ENCODE peak calls at places on chromosomes 5 and 9, in five cellular contexts. One of them, this sample, is unnamed.

GRCh38 chr5:176632777-176633176 is 2.3 kb downstream of the EIF4E1B start:
- DNase-seq in GM12878: no peak
- DNase-seq in A549: no peak
- DNase-seq in prostate gland: no peak
- DNase-seq in HepG2: no peak
- DNase-seq in this sample: no peak

GRCh38 chr5:180636403-180637075 is 12.9 kb downstream of the FLT4 start:
- DNase-seq in GM12878: no peak
- DNase-seq in A549: no peak
- DNase-seq in prostate gland: no peak
- DNase-seq in HepG2: no peak
- DNase-seq in this sample: peak

GRCh38 chr5:5616247-5616895 is 193.9 kb downstream of the ICE1 start:
- DNase-seq in GM12878: no peak
- DNase-seq in A549: no peak
- DNase-seq in prostate gland: no peak
- DNase-seq in HepG2: no peak
- DNase-seq in this sample: no peak

GRCh38 chr5:122401991-122402710 is 90.1 kb downstream of the SNCAIP start:
- DNase-seq in GM12878: no peak
- DNase-seq in A549: no peak
- DNase-seq in prostate gland: no peak
- DNase-seq in HepG2: no peak
- DNase-seq in this sample: no peak

GRCh38 chr5:38016835-38017234 is 177.0 kb upstream of the GDNF start:
- DNase-seq in GM12878: no peak
- DNase-seq in A549: no peak
- DNase-seq in prostate gland: no peak
- DNase-seq in HepG2: no peak
- DNase-seq in this sample: no peak

GRCh38 chr5:87722286-87722685 is 309.6 kb upstream of the CCNH start:
- DNase-seq in GM12878: no peak
- DNase-seq in A549: no peak
- DNase-seq in prostate gland: no peak
- DNase-seq in HepG2: no peak
- DNase-seq in this sample: no peak

GRCh38 chr5:101424530-101425175 is 521.6 kb upstream of the ST8SIA4 start:
- DNase-seq in GM12878: no peak
- DNase-seq in A549: peak
- DNase-seq in prostate gland: no peak
- DNase-seq in HepG2: no peak
- DNase-seq in this sample: peak

GRCh38 chr9:110669439-110669838 is 848 bp downstream of the MUSK start:
- DNase-seq in GM12878: no peak
- DNase-seq in A549: no peak
- DNase-seq in prostate gland: no peak
- DNase-seq in HepG2: no peak
- DNase-seq in this sample: no peak

GRCh38 chr5:43947870-43948269 is 344.9 kb downstream of the NNT start:
- DNase-seq in GM12878: no peak
- DNase-seq in A549: no peak
- DNase-seq in prostate gland: no peak
- DNase-seq in HepG2: no peak
- DNase-seq in this sample: no peak

GRCh38 chr5:140207250-140207954 is 32.4 kb downstream of the CYSTM1 start:
- DNase-seq in GM12878: no peak
- DNase-seq in A549: no peak
- DNase-seq in prostate gland: no peak
- DNase-seq in HepG2: no peak
- DNase-seq in this sample: no peak

GRCh38 chr9:113609562-113610318 is 146.2 kb downstream of the RGS3 start:
- DNase-seq in GM12878: no peak
- DNase-seq in A549: no peak
- DNase-seq in prostate gland: no peak
- DNase-seq in HepG2: peak
- DNase-seq in this sample: peak

GRCh38 chr5:568061-568781 is 43.9 kb upstream of the CEP72 start:
- DNase-seq in GM12878: no peak
- DNase-seq in A549: no peak
- DNase-seq in prostate gland: no peak
- DNase-seq in HepG2: no peak
- DNase-seq in this sample: no peak

GRCh38 chr5:566636-567309 is 42.5 kb upstream of the SLC9A3 start:
- DNase-seq in GM12878: no peak
- DNase-seq in A549: no peak
- DNase-seq in prostate gland: no peak
- DNase-seq in HepG2: no peak
- DNase-seq in this sample: no peak

GRCh38 chr5:565782-566445 is 41.7 kb upstream of the SLC9A3 start:
- DNase-seq in GM12878: no peak
- DNase-seq in A549: no peak
- DNase-seq in prostate gland: no peak
- DNase-seq in HepG2: no peak
- DNase-seq in this sample: peak

GRCh38 chr5:568809-569208 is 43.3 kb upstream of the CEP72 start:
- DNase-seq in GM12878: no peak
- DNase-seq in A549: no peak
- DNase-seq in prostate gland: no peak
- DNase-seq in HepG2: no peak
- DNase-seq in this sample: no peak

DNA sequence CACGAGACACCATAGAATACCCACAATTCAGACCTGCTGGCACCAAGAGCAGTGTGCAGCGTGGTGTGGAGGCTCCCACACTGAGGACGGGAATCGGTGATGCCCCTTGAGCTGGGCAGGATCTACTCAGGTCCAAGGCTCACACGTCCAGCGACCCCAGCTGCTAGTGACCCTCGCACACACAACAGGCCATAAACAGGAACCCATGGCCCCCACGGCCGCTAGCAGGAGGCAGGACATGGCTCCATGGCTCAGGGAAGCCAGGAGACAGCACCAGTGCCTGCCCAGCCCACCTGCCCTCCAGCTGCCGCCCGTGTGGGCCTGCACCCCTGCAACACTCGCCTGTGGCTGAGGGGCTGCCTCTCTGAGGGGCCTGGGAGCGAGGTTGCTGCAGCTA is 43.4 kb upstream of the SLC9A3 start:
- DNase-seq in GM12878: no peak
- DNase-seq in A549: no peak
- DNase-seq in prostate gland: no peak
- DNase-seq in HepG2: no peak
- DNase-seq in this sample: no peak
- TF ChIP-seq POLR2A in GM12878: no peak
- TF ChIP-seq POLR2A in A549: no peak
- TF ChIP-seq POLR2A in prostate gland: no peak
- TF ChIP-seq POLR2A in HepG2: no peak
- TF ChIP-seq POLR2A in this sample: no peak

GRCh38 chr5:127878174-127878750 is 175.1 kb downstream of the CCDC192 start:
- DNase-seq in GM12878: no peak
- DNase-seq in A549: peak
- DNase-seq in prostate gland: peak
- DNase-seq in HepG2: peak
- DNase-seq in this sample: peak
- TF ChIP-seq CTCF in GM12878: peak
- TF ChIP-seq CTCF in A549: peak
- TF ChIP-seq CTCF in prostate gland: no peak
- TF ChIP-seq CTCF in HepG2: peak
- TF ChIP-seq CTCF in this sample: peak

GRCh38 chr9:89182369-89182768 is 3.8 kb upstream of the SHC3 start:
- DNase-seq in GM12878: no peak
- DNase-seq in A549: no peak
- DNase-seq in prostate gland: no peak
- DNase-seq in HepG2: no peak
- DNase-seq in this sample: no peak

GRCh38 chr9:89178162-89179120 is at the start of gene SHC3:
- DNase-seq in GM12878: no peak
- DNase-seq in A549: no peak
- DNase-seq in prostate gland: no peak
- DNase-seq in HepG2: no peak
- DNase-seq in this sample: peak

GRCh38 chr9:89177401-89178161 is 1.0 kb downstream of the SHC3 start:
- DNase-seq in GM12878: no peak
- DNase-seq in A549: no peak
- DNase-seq in prostate gland: no peak
- DNase-seq in HepG2: no peak
- DNase-seq in this sample: no peak

GRCh38 chr9:89179535-89179919 is 909 bp upstream of the SHC3 start:
- DNase-seq in GM12878: no peak
- DNase-seq in A549: peak
- DNase-seq in prostate gland: no peak
- DNase-seq in HepG2: no peak
- DNase-seq in this sample: peak

DNA sequence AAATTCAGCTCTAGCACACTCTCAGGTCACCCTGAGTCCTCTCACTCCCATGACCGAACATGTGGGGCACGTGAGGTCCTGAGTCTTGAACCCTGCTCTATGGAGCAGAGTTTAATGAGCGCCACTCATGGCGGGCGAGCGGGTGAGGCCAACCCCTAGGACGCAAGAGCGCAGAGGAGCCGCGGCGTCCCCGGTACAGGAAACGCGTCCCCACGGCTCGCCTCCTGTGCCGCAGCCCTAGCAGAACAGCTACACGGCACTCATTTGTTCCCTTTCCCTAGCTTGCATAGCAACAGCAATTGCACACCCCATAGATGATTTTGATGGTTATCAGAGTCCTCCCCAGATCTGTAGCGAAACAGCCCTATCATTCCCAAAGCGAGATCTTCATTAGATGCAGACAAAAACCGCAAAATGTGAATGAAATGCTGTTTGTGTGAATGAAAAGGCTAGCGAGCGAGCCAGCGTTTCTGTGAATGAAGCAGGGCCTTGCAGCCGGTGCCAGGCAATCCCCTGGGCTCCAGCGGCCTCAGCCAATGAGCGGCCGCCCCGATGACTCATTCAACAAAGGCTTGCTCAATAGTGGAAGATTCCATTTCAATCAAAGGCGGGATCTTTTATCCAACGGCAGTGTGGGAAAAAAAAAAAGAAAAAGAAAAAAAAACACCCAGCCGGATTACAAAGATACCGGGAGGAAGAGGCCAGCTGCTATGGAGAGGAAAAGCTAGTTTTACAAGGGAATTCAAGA is 1.5 kb upstream of the SHC3 start:
- DNase-seq in GM12878: no peak
- DNase-seq in A549: peak
- DNase-seq in prostate gland: peak
- DNase-seq in HepG2: peak
- DNase-seq in this sample: peak
- TF ChIP-seq POLR2A in GM12878: no peak
- TF ChIP-seq POLR2A in A549: peak
- TF ChIP-seq POLR2A in prostate gland: peak
- TF ChIP-seq POLR2A in HepG2: peak
- TF ChIP-seq POLR2A in this sample: peak

GRCh38 chr5:73422164-73422563 is 26.4 kb downstream of the FOXD1 start:
- DNase-seq in GM12878: no peak
- DNase-seq in A549: no peak
- DNase-seq in prostate gland: no peak
- DNase-seq in HepG2: no peak
- DNase-seq in this sample: no peak
- TF ChIP-seq CTCF in GM12878: no peak
- TF ChIP-seq CTCF in A549: peak
- TF ChIP-seq CTCF in prostate gland: no peak
- TF ChIP-seq CTCF in HepG2: no peak
- TF ChIP-seq CTCF in this sample: no peak

GRCh38 chr9:2621678-2622360 is at the start of gene VLDLR:
- DNase-seq in GM12878: no peak
- DNase-seq in A549: peak
- DNase-seq in prostate gland: peak
- DNase-seq in HepG2: no peak
- DNase-seq in this sample: peak
- TF ChIP-seq POLR2A in GM12878: no peak
- TF ChIP-seq POLR2A in A549: peak
- TF ChIP-seq POLR2A in prostate gland: no peak
- TF ChIP-seq POLR2A in HepG2: no peak
- TF ChIP-seq POLR2A in this sample: no peak

GRCh38 chr9:89872426-89872912 is 267.7 kb downstream of the GADD45G start:
- DNase-seq in GM12878: no peak
- DNase-seq in A549: no peak
- DNase-seq in prostate gland: no peak
- DNase-seq in HepG2: no peak
- DNase-seq in this sample: no peak

GRCh38 chr9:89871871-89872331 is 267.1 kb downstream of the GADD45G start:
- DNase-seq in GM12878: no peak
- DNase-seq in A549: no peak
- DNase-seq in prostate gland: no peak
- DNase-seq in HepG2: no peak
- DNase-seq in this sample: no peak

GRCh38 chr9:89870207-89870606 is 265.4 kb downstream of the GADD45G start:
- DNase-seq in GM12878: no peak
- DNase-seq in A549: no peak
- DNase-seq in prostate gland: no peak
- DNase-seq in HepG2: no peak
- DNase-seq in this sample: no peak

GRCh38 chr9:89868100-89868499 is 263.3 kb downstream of the GADD45G start:
- DNase-seq in GM12878: no peak
- DNase-seq in A549: no peak
- DNase-seq in prostate gland: no peak
- DNase-seq in HepG2: no peak
- DNase-seq in this sample: no peak

DNA sequence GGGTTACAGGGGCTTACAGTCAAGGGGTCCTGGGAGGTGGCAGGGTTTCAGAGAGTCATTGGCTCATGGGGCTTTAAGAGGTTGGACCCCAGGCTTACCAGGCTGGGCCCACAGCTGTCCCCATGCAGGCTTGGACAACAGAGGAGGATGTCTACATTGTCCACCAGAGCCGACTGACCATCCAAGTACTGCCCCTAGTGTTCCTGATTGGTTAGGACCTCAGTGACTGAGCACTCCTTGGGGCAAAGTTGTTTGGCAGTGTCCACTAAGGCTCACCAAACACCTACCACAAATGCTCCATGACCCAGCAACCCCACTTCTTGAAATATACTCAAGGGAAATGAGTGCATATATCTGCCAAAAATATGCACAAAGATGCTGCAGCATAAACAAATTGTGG is 265.0 kb downstream of the GADD45G start:
- DNase-seq in GM12878: no peak
- DNase-seq in A549: no peak
- DNase-seq in prostate gland: no peak
- DNase-seq in HepG2: no peak
- DNase-seq in this sample: no peak
- TF ChIP-seq CTCF in GM12878: peak
- TF ChIP-seq CTCF in A549: no peak
- TF ChIP-seq CTCF in prostate gland: no peak
- TF ChIP-seq CTCF in HepG2: no peak
- TF ChIP-seq CTCF in this sample: no peak

GRCh38 chr9:77523891-77524290 is 124.2 kb downstream of the GNA14 start:
- DNase-seq in GM12878: no peak
- DNase-seq in A549: peak
- DNase-seq in prostate gland: peak
- DNase-seq in HepG2: no peak
- DNase-seq in this sample: no peak
- TF ChIP-seq POLR2A in GM12878: no peak
- TF ChIP-seq POLR2A in A549: no peak
- TF ChIP-seq POLR2A in prostate gland: no peak
- TF ChIP-seq POLR2A in HepG2: no peak
- TF ChIP-seq POLR2A in this sample: no peak

This sample was measured in IMR-90.